ENCODE peak calls at places on chromosomes 1 and 21, in six cellular contexts. N is AG04450; T is suprapubic skin; G is CD8-positive, alpha-beta T cell; A is heart right ventricle; X is neural progenitor cell. V is an unnamed sample.

GRCh38 chr1:246795906-246796694 is 71.9 kb downstream of the SCCPDH start:
- DNase-seq in N (no peak), X (no peak), G (no peak), A (no peak), T (no peak), V (no peak)

GRCh38 chr1:75981188-75981897 is 49.1 kb upstream of the ASB17 start:
- DNase-seq in X (no peak), T (no peak), N (no peak), A (no peak), G (no peak), V (no peak)

GRCh38 chr21:29725025-29725736 is 214.6 kb downstream of the GRIK1 start:
- DNase-seq in T (no peak), X (no peak), N (no peak), A (no peak), G (no peak), V (no peak)

GRCh38 chr21:15848632-15849031 is 118.8 kb downstream of the USP25 start:
- DNase-seq in A (no peak), G (no peak), T (no peak), X (no peak), N (no peak), V (no peak)

GRCh38 chr1:65997693-65998092 is 205.0 kb downstream of the PDE4B start:
- DNase-seq in X (no peak), G (no peak), T (no peak), N (no peak), A (no peak), V (no peak)

GRCh38 chr1:173507847-173508209 is 30.7 kb downstream of the PRDX6 start:
- DNase-seq in A (no peak), N (no peak), X (peak; percentile 15), T (no peak), G (no peak), V (no peak)

GRCh38 chr1:108877858-108878257 is 1.1 kb downstream of the GPSM2 start:
- DNase-seq in N (no peak), G (no peak), X (peak; percentile 11), A (no peak), T (no peak), V (no peak)

GRCh38 chr1:44596511-44596910 is 77.8 kb downstream of the TMEM53 start:
- DNase-seq in X (no peak), N (no peak), A (no peak), T (no peak), G (no peak), V (no peak)

GRCh38 chr1:78587213-78587612 is 33.0 kb upstream of the IFI44L start:
- DNase-seq in A (no peak), N (no peak), G (no peak), X (no peak), T (no peak), V (no peak)

GRCh38 chr1:6262570-6263420 is 1.9 kb upstream of the GPR153 start:
- DNase-seq in X (no peak), G (no peak), A (peak; percentile 83), T (no peak), N (no peak), V (peak; percentile 38)

GRCh38 chr1:43588592-43588991 is 57.9 kb downstream of the PTPRF start:
- DNase-seq in G (no peak), A (no peak), T (no peak), X (no peak), N (no peak), V (no peak)

GRCh38 chr21:34042735-34043134 is 30.6 kb upstream of the MRPS6 start:
- DNase-seq in X (no peak), G (no peak), A (no peak), N (no peak), T (no peak), V (no peak)

GRCh38 chr1:102500795-102501194 is 504.1 kb upstream of the OLFM3 start:
- DNase-seq in A (no peak), N (no peak), T (no peak), G (no peak), X (no peak), V (no peak)

GRCh38 chr1:201322653-201323510 is 39.6 kb downstream of the PKP1 start:
- DNase-seq in G (no peak), N (no peak), X (no peak), A (no peak), T (peak; percentile 46), V (no peak)

GRCh38 chr21:29347274-29347681 is 48.6 kb downstream of the BACH1 start:
- DNase-seq in G (no peak), A (no peak), T (no peak), X (no peak), N (no peak), V (no peak)

GRCh38 chr1:173861731-173862145 is 6.1 kb downstream of the GAS5 start:
- DNase-seq in A (no peak), G (no peak), T (no peak), N (no peak), X (no peak), V (no peak)

GRCh38 chr1:85295654-85296053 is 19.2 kb upstream of the BCL10 start:
- DNase-seq in N (no peak), T (no peak), X (no peak), G (no peak), A (no peak), V (no peak)

GRCh38 chr1:103267271-103267670 is 158.9 kb upstream of the COL11A1 start:
- DNase-seq in A (no peak), T (no peak), G (no peak), X (no peak), N (no peak), V (no peak)

GRCh38 chr1:45334308-45335245 is 5.4 kb upstream of the TOE1 start:
- DNase-seq in A (peak; percentile 51), G (no peak), T (no peak), X (peak; percentile 41), N (no peak), V (no peak)

GRCh38 chr1:32197074-32197473 is 3.3 kb upstream of the CCDC28B start:
- DNase-seq in A (no peak), G (no peak), X (no peak), N (no peak), T (no peak), V (peak; percentile 42)

GRCh38 chr21:33262921-33263320 is 3.2 kb upstream of the IL10RB start:
- DNase-seq in X (no peak), A (no peak), T (no peak), G (no peak), N (no peak), V (no peak)

GRCh38 chr1:111507411-111508201 is 4.2 kb upstream of the ADORA3 start:
- DNase-seq in T (peak; percentile 87), A (peak; percentile 73), X (peak; percentile 81), G (peak; percentile 62), N (peak; percentile 32), V (peak; percentile 77)

GRCh38 chr1:111592389-111593361 is 26.9 kb upstream of the RAP1A start:
- DNase-seq in N (peak; percentile 55), G (peak; percentile 96), A (peak; percentile 91), X (peak; percentile 9), T (peak; percentile 88), V (peak; percentile 90)

GRCh38 chr1:184648856-184649201 is 105.8 kb downstream of the EDEM3 start:
- DNase-seq in N (no peak), X (no peak), G (no peak), T (no peak), A (no peak), V (no peak)

GRCh38 chr21:37435120-37435519 is 68.5 kb downstream of the DYRK1A start:
- DNase-seq in G (peak; percentile 70), N (peak; percentile 39), T (no peak), A (peak; percentile 80), X (peak; percentile 88), V (no peak)

GRCh38 chr1:82704966-82705365 is 904.2 kb downstream of the ADGRL2 start:
- DNase-seq in N (no peak), X (no peak), G (no peak), T (no peak), A (no peak), V (no peak)

GRCh38 chr1:82704393-82704792 is 903.7 kb downstream of the ADGRL2 start:
- DNase-seq in N (no peak), T (no peak), G (no peak), A (peak; percentile 4), X (no peak), V (no peak)

DNA sequence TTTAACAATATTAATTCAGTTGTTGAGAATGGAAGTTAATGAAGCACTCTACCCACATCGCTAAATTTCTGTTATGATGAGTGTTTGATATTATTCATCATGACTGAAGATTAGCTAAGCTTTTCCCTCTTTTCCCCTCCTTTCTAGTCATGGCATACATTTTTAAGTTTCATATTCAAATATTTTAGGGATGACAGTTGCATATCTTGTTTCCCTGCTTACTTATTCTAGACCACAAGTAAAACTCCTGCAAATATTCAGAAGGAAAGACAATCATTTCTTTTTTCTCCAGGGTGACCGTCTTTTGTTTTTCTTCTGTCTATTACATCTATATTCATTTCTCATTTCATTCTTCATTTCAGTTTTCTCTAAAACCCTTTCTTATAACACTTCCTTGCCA is 906.0 kb downstream of the ADGRL2 start:
- DNase-seq in T (no peak), N (no peak), X (no peak), A (no peak), G (no peak), V (no peak)
- H3K9me3 ChIP-seq in T (no peaks in the 10 kb centered on the region), N (no peaks in the 10 kb centered on the region), X (no peaks in the 10 kb centered on the region), A (no peaks in the 10 kb centered on the region), G (no peaks in the 10 kb centered on the region), V (no peaks in the 10 kb centered on the region)

DNA sequence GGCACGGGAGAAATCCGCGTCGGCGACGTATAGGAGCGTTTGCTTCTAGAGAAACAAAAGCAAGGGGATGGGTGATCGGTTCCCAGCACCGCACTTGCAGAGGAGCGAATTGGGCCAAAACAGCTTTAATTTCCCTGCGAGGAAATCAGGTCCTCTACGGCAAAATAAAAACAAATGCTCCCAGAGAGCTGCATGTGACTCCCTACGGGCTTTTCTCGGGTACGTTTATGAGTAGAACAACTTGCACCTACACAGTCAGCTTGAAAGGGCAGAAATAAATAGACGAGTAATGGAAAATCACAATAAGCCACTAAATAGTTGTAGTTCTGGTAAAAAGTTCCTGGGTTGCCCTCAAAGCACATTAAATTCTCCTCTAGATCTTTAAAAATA is 1.2 kb downstream of the NHLH2 start:
- DNase-seq in N (no peak), T (no peak), A (no peak), X (no peak), G (no peak), V (no peak)
- H3K27me3 ChIP-seq in N (peaks cover 51% of the 10 kb centered on the region), T (peaks cover 72% of the 10 kb centered on the region), A (peaks cover 86% of the 10 kb centered on the region), X (peaks cover 60% of the 10 kb centered on the region), G (peaks cover 23% of the 10 kb centered on the region), V (peaks cover 11% of the 10 kb centered on the region)

GRCh38 chr1:188735567-188735966 is 1742.1 kb downstream of the BRINP3 start:
- DNase-seq in N (no peak), X (peak; percentile 11), T (no peak), A (no peak), G (no peak), V (no peak)
- TF ChIP-seq CTCF in N (no peak), X (peak; percentile 27), T (no peak), A (no peak), G (no peak), V (no peak)

GRCh38 chr21:20329636-20330035 is 668.6 kb upstream of the NCAM2 start:
- DNase-seq in N (no peak), G (no peak), A (no peak), X (no peak), T (no peak), V (no peak)

GRCh38 chr21:20330652-20331051 is 667.6 kb upstream of the NCAM2 start:
- DNase-seq in G (no peak), X (no peak), A (no peak), T (no peak), N (no peak), V (no peak)

DNA sequence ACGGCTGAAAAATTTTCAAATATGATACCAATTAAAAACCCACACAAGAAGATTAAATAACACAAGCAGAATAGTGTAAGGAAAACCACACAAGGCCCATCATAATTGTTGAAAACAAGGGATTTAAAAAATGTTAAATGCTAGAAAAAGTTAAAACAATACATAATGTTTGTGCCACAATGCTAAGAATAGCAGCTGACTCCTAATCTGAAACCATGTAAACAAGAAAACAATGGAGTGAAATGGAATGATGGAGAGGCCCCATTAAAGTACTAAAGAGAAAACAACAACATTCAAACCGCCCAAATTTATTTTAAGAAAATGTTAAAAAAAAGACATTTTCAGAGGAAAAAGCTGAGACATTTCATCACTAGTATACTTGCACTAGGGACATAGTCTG is 663.6 kb upstream of the NCAM2 start:
- DNase-seq in N (no peak), T (no peak), G (no peak), A (no peak), X (no peak), V (no peak)
- H3K9me3 ChIP-seq in N (peaks cover 7% of the 10 kb centered on the region), T (peaks cover 3% of the 10 kb centered on the region), G (peaks cover 8% of the 10 kb centered on the region), A (peaks cover 8% of the 10 kb centered on the region), X (no peaks in the 10 kb centered on the region), V (no peaks in the 10 kb centered on the region)